ENCODE peak calls at places on chromosomes 7 and 10, in six cellular contexts. One of them, this sample, is unnamed. For H3K36me3 and H3K9me3, the result is how much of the 10 kb centered on the place peaks cover.

GRCh38 chr10:13294156-13294555 is 5.7 kb downstream of the PHYH start:
- DNase-seq in breast epithelium: no peak
- DNase-seq in CD4-positive, CD25-positive, alpha-beta regulatory T cell: no peak
- DNase-seq in H1: no peak
- DNase-seq in MM.1S: no peak
- DNase-seq in NT2/D1: no peak
- DNase-seq in this sample: no peak

GRCh38 chr10:70887804-70888800 is at the start of gene PCBD1:
- DNase-seq in breast epithelium: peak
- DNase-seq in CD4-positive, CD25-positive, alpha-beta regulatory T cell: peak
- DNase-seq in H1: peak
- DNase-seq in MM.1S: peak
- DNase-seq in NT2/D1: no peak
- DNase-seq in this sample: peak

GRCh38 chr10:124999433-125000365 is 57.8 kb downstream of the ZRANB1 start:
- DNase-seq in breast epithelium: peak
- DNase-seq in CD4-positive, CD25-positive, alpha-beta regulatory T cell: no peak
- DNase-seq in H1: no peak
- DNase-seq in MM.1S: no peak
- DNase-seq in NT2/D1: no peak
- DNase-seq in this sample: peak

GRCh38 chr7:10022957-10023356 is 950.7 kb upstream of the PHF14 start:
- DNase-seq in breast epithelium: no peak
- DNase-seq in CD4-positive, CD25-positive, alpha-beta regulatory T cell: no peak
- DNase-seq in H1: no peak
- DNase-seq in MM.1S: no peak
- DNase-seq in NT2/D1: peak
- DNase-seq in this sample: no peak

GRCh38 chr7:157851501-157852067 is 514.8 kb downstream of the DNAJB6 start:
- DNase-seq in breast epithelium: peak
- DNase-seq in CD4-positive, CD25-positive, alpha-beta regulatory T cell: peak
- DNase-seq in H1: peak
- DNase-seq in MM.1S: peak
- DNase-seq in NT2/D1: no peak
- DNase-seq in this sample: peak

GRCh38 chr7:101411477-101411954 is 48.8 kb downstream of the COL26A1 start:
- DNase-seq in breast epithelium: no peak
- DNase-seq in CD4-positive, CD25-positive, alpha-beta regulatory T cell: no peak
- DNase-seq in H1: no peak
- DNase-seq in MM.1S: no peak
- DNase-seq in NT2/D1: no peak
- DNase-seq in this sample: no peak

GRCh38 chr7:149799397-149800168 is 26.2 kb upstream of the ZNF467 start:
- DNase-seq in breast epithelium: no peak
- DNase-seq in CD4-positive, CD25-positive, alpha-beta regulatory T cell: peak
- DNase-seq in H1: peak
- DNase-seq in MM.1S: peak
- DNase-seq in NT2/D1: peak
- DNase-seq in this sample: no peak

GRCh38 chr7:93146465-93147127 is 1.6 kb downstream of the SAMD9L start:
- DNase-seq in breast epithelium: no peak
- DNase-seq in CD4-positive, CD25-positive, alpha-beta regulatory T cell: no peak
- DNase-seq in H1: no peak
- DNase-seq in MM.1S: peak
- DNase-seq in NT2/D1: no peak
- DNase-seq in this sample: no peak

GRCh38 chr10:130742936-130743675 is 568.4 kb downstream of the TCERG1L start:
- DNase-seq in breast epithelium: no peak
- DNase-seq in CD4-positive, CD25-positive, alpha-beta regulatory T cell: no peak
- DNase-seq in H1: peak
- DNase-seq in MM.1S: no peak
- DNase-seq in NT2/D1: no peak
- DNase-seq in this sample: peak

GRCh38 chr10:33497338-33497737 is 162.9 kb upstream of the NRP1 start:
- DNase-seq in breast epithelium: no peak
- DNase-seq in CD4-positive, CD25-positive, alpha-beta regulatory T cell: no peak
- DNase-seq in H1: no peak
- DNase-seq in MM.1S: no peak
- DNase-seq in NT2/D1: no peak
- DNase-seq in this sample: no peak

GRCh38 chr10:8037941-8038894 is 16.3 kb upstream of the GATA3 start:
- DNase-seq in breast epithelium: no peak
- DNase-seq in CD4-positive, CD25-positive, alpha-beta regulatory T cell: peak
- DNase-seq in H1: no peak
- DNase-seq in MM.1S: no peak
- DNase-seq in NT2/D1: no peak
- DNase-seq in this sample: no peak

GRCh38 chr7:66883716-66884115 is 37.3 kb upstream of the TMEM248 start:
- DNase-seq in breast epithelium: no peak
- DNase-seq in CD4-positive, CD25-positive, alpha-beta regulatory T cell: no peak
- DNase-seq in H1: no peak
- DNase-seq in MM.1S: no peak
- DNase-seq in NT2/D1: no peak
- DNase-seq in this sample: no peak

GRCh38 chr7:130881799-130882141 is 147.8 kb upstream of the KLF14 start:
- DNase-seq in breast epithelium: no peak
- DNase-seq in CD4-positive, CD25-positive, alpha-beta regulatory T cell: no peak
- DNase-seq in H1: peak
- DNase-seq in MM.1S: no peak
- DNase-seq in NT2/D1: no peak
- DNase-seq in this sample: no peak
- H3K36me3 ChIP-seq in breast epithelium: under half
- H3K36me3 ChIP-seq in CD4-positive, CD25-positive, alpha-beta regulatory T cell: half or more
- H3K36me3 ChIP-seq in H1: under half
- H3K36me3 ChIP-seq in MM.1S: under half
- H3K36me3 ChIP-seq in NT2/D1: under half
- H3K36me3 ChIP-seq in this sample: half or more

GRCh38 chr7:117395743-117396142 is 31.6 kb downstream of the ASZ1 start:
- DNase-seq in breast epithelium: no peak
- DNase-seq in CD4-positive, CD25-positive, alpha-beta regulatory T cell: no peak
- DNase-seq in H1: no peak
- DNase-seq in MM.1S: no peak
- DNase-seq in NT2/D1: no peak
- DNase-seq in this sample: no peak
- H3K9me3 ChIP-seq in breast epithelium: under half
- H3K9me3 ChIP-seq in CD4-positive, CD25-positive, alpha-beta regulatory T cell: under half
- H3K9me3 ChIP-seq in H1: under half
- H3K9me3 ChIP-seq in MM.1S: under half
- H3K9me3 ChIP-seq in NT2/D1: under half
- H3K9me3 ChIP-seq in this sample: under half

GRCh38 chr7:21408481-21408820 is 19.4 kb upstream of the SP4 start:
- DNase-seq in breast epithelium: no peak
- DNase-seq in CD4-positive, CD25-positive, alpha-beta regulatory T cell: no peak
- DNase-seq in H1: no peak
- DNase-seq in MM.1S: no peak
- DNase-seq in NT2/D1: no peak
- DNase-seq in this sample: no peak
- H3K36me3 ChIP-seq in breast epithelium: under half
- H3K36me3 ChIP-seq in CD4-positive, CD25-positive, alpha-beta regulatory T cell: under half
- H3K36me3 ChIP-seq in H1: under half
- H3K36me3 ChIP-seq in MM.1S: under half
- H3K36me3 ChIP-seq in NT2/D1: under half
- H3K36me3 ChIP-seq in this sample: under half

GRCh38 chr10:36899652-36900051 is 225.7 kb upstream of the ANKRD30A start:
- DNase-seq in breast epithelium: no peak
- DNase-seq in CD4-positive, CD25-positive, alpha-beta regulatory T cell: no peak
- DNase-seq in H1: no peak
- DNase-seq in MM.1S: no peak
- DNase-seq in NT2/D1: no peak
- DNase-seq in this sample: no peak

GRCh38 chr10:36903040-36903439 is 222.4 kb upstream of the ANKRD30A start:
- DNase-seq in breast epithelium: no peak
- DNase-seq in CD4-positive, CD25-positive, alpha-beta regulatory T cell: no peak
- DNase-seq in H1: no peak
- DNase-seq in MM.1S: no peak
- DNase-seq in NT2/D1: no peak
- DNase-seq in this sample: no peak
- H3K9me3 ChIP-seq in breast epithelium: under half
- H3K9me3 ChIP-seq in CD4-positive, CD25-positive, alpha-beta regulatory T cell: under half
- H3K9me3 ChIP-seq in H1: half or more
- H3K9me3 ChIP-seq in MM.1S: under half
- H3K9me3 ChIP-seq in NT2/D1: under half
- H3K9me3 ChIP-seq in this sample: under half

This sample was measured in upper lobe of right lung.